ENCODE peak calls at places on chromosomes 13 and 19, in seven cellular contexts. X is AG04450, V is IMR-90, J is bronchial epithelial cell, N is astrocyte of the cerebellum, F is right lobe of liver, L is hepatocyte. K is an unnamed sample.

GRCh38 chr13:79810018-79810417 is 329.1 kb downstream of the NDFIP2 start:
- DNase-seq in L (no peak), J (no peak), V (no peak), N (no peak), F (no peak), X (no peak), K (no peak)

GRCh38 chr19:47305309-47305751 is 4.3 kb upstream of the C5AR1 start:
- DNase-seq in X (peak), V (peak), F (peak), L (peak), N (peak), J (peak), K (peak)

GRCh38 chr13:38602261-38602660 is 84.6 kb upstream of the FREM2 start:
- DNase-seq in F (no peak), X (no peak), L (no peak), J (peak), N (no peak), V (no peak), K (peak)

GRCh38 chr19:38425810-38426466 is at the start of gene RASGRP4:
- DNase-seq in J (no peak), L (no peak), X (no peak), N (no peak), V (no peak), F (peak), K (no peak)

GRCh38 chr13:42660367-42660965 is 86.5 kb downstream of the TNFSF11 start:
- DNase-seq in J (peak), X (no peak), N (peak), V (peak), F (no peak), L (no peak), K (peak)

GRCh38 chr19:38173324-38174041 is 50.5 kb downstream of the DPF1 start:
- DNase-seq in F (no peak), J (peak), X (no peak), V (peak), L (no peak), N (peak), K (peak)

GRCh38 chr13:36530861-36531590 is 98.7 kb downstream of the CCNA1 start:
- DNase-seq in N (no peak), J (no peak), L (no peak), V (no peak), F (no peak), X (no peak), K (no peak)

GRCh38 chr13:39684531-39685137 is 29.2 kb downstream of the COG6 start:
- DNase-seq in V (peak), L (peak), X (no peak), J (peak), F (no peak), N (peak), K (peak)

GRCh38 chr13:99265162-99265822 is 7.1 kb upstream of the GPR18 start:
- DNase-seq in L (no peak), F (no peak), N (no peak), V (no peak), J (no peak), X (no peak), K (no peak)

GRCh38 chr13:110300090-110300815 is 6.7 kb downstream of the COL4A1 start:
- DNase-seq in F (no peak), L (no peak), V (peak), J (no peak), X (no peak), N (no peak), K (peak)

GRCh38 chr13:29077051-29077813 is 257.1 kb downstream of the MTUS2 start:
- DNase-seq in V (no peak), L (no peak), X (no peak), J (no peak), F (no peak), N (no peak), K (no peak)

GRCh38 chr13:30053904-30054303 is 203.5 kb upstream of the UBL3 start:
- DNase-seq in X (no peak), V (no peak), J (no peak), F (no peak), L (no peak), N (no peak), K (no peak)

GRCh38 chr13:85969331-85969730 is 170.1 kb upstream of the SLITRK6 start:
- DNase-seq in V (no peak), L (no peak), F (no peak), J (no peak), X (no peak), N (no peak), K (no peak)

GRCh38 chr13:36154567-36155231 is 23.5 kb upstream of the DCLK1 start:
- DNase-seq in J (no peak), V (no peak), N (no peak), X (no peak), F (no peak), L (peak), K (no peak)

GRCh38 chr19:15563325-15563794 is 51.7 kb upstream of the CYP4F8 start:
- DNase-seq in L (no peak), V (no peak), X (no peak), N (no peak), F (peak), J (no peak), K (no peak)

GRCh38 chr19:46431824-46432223 is 3.1 kb upstream of the PNMA8C start:
- DNase-seq in L (no peak), V (no peak), X (no peak), F (no peak), N (no peak), J (no peak), K (no peak)

GRCh38 chr19:17244618-17245534 is 843 bp downstream of the NR2F6 start:
- DNase-seq in F (peak), X (no peak), L (peak), J (no peak), V (no peak), N (no peak), K (no peak)

GRCh38 chr19:36115453-36116343 is at the start of gene TBCB:
- DNase-seq in N (no peak), L (no peak), V (peak), J (no peak), F (peak), X (no peak), K (peak)

DNA sequence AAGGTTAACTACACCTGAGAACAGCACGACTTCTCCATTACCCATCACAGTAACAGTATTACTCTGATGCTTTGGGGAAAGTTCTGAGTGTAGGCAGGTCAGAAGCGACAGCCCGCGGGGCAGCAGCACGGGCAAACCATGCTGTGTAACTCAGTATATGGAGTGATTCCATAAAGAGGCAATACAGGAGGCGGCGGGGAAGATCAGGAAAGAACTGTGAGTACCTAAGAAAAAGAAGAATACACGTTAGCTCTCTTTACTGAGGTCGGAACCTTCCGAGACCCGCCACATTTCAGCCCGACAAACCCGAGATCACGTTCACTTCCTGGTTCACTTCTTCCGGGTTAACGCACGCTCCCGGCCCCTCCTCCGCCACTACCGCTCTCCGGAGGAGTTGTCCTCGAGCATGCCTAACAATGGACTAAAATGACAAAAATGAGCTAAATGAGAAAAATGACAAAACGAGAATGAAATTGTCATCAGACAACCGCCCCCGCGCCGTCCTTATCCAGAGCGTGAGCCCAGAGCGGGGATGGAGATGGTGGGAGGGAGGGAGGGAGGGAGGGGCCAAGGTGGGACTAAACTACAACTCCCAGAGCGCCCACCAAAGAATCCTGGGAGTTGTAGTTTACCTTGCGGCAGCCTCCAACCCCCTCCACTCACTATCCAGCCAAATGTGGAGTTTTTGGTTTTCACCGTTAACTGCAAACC is at the start of gene MTRF1:
- DNase-seq in L (peak), F (peak), N (peak), X (peak), V (peak), J (peak), K (peak)
- H3K4me3 ChIP-seq in L (peak), F (peak), N (peak), X (peak), V (peak), J (peak), K (peak)

GRCh38 chr19:10830370-10830769 is 5.6 kb downstream of the TMED1 start:
- DNase-seq in N (no peak), F (no peak), L (no peak), V (no peak), J (no peak), X (no peak), K (no peak)

GRCh38 chr19:10830941-10831779 is 4.9 kb downstream of the TMED1 start:
- DNase-seq in V (no peak), J (no peak), F (no peak), L (no peak), X (no peak), N (no peak), K (no peak)

GRCh38 chr19:10829967-10830366 is 6.0 kb downstream of the TMED1 start:
- DNase-seq in L (no peak), F (no peak), V (no peak), N (no peak), X (no peak), J (no peak), K (no peak)

GRCh38 chr19:10826846-10827245 is 9.2 kb downstream of the TMED1 start:
- DNase-seq in L (no peak), F (no peak), N (no peak), X (no peak), J (no peak), V (no peak), K (no peak)

DNA sequence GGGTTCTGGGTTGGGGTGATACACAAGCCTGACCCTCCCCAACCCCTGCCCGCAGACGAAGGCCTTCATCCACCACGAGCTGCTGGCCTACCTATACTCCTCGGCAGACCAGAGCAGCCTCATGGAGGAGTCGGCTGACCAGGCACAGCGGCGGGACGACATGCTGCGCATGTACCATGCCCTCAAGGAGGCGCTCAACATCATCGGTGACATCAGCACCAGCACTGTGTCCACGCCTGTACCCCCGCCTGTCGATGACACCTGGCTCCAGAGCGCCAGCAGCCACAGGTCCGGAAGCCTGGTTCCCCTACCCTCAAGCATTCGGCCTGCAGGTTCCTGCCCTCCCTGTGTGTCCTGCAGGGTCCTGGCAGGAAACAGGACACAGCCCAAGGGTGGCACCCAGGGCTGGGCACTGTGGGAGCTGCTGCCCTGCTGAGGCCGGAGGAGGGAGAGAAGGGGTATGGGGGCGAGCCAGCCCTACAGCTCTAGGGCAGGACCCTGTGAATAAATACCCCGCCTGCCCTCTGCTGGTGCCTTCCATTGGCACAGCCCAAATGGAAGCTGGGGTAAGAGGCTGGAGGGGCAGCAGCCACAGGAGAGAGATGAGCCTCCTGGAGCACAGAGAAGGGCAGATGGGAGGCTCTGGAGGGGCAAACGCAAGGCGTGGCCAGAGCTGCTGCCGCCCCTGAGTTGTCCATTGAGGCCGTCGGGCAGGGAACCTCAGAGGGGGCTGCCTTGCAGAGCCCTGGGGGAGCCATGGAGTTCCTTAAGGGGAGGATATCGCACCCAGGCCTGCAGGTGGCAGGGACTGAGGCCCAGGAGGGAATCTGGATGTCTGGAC is 6.8 kb downstream of the TMED1 start:
- DNase-seq in L (no peak), F (peak), N (no peak), J (no peak), X (no peak), V (no peak), K (no peak)
- TF ChIP-seq CTCF in L (no peak), F (no peak), N (peak), J (no peak), X (peak), V (no peak), K (peak)

GRCh38 chr19:49415102-49415809 is 8.0 kb downstream of the PTH2 start:
- DNase-seq in N (no peak), J (no peak), L (no peak), F (no peak), V (no peak), X (no peak), K (peak)

GRCh38 chr19:49415810-49416200 is 7.4 kb downstream of the PTH2 start:
- DNase-seq in N (no peak), V (no peak), L (no peak), X (no peak), J (no peak), F (no peak), K (no peak)

GRCh38 chr19:49411681-49412321 is 11.4 kb downstream of the PTH2 start:
- DNase-seq in L (no peak), X (no peak), J (no peak), F (no peak), V (no peak), N (no peak), K (no peak)

GRCh38 chr19:49413348-49413747 is 9.9 kb downstream of the PTH2 start:
- DNase-seq in X (no peak), V (peak), F (no peak), L (no peak), N (no peak), J (no peak), K (peak)

GRCh38 chr19:49414256-49414655 is 9.0 kb downstream of the PTH2 start:
- DNase-seq in X (no peak), V (no peak), N (no peak), L (no peak), J (no peak), F (no peak), K (no peak)
- H3K4me3 ChIP-seq in X (no peak), V (no peak), N (no peak), L (no peak), J (no peak), F (no peak), K (no peak)

GRCh38 chr19:19385131-19385899 is 20.2 kb upstream of the GATAD2A start:
- DNase-seq in L (peak), N (peak), V (peak), X (peak), F (peak), J (peak), K (peak)
- TF ChIP-seq CTCF in L (no peak), N (no peak), V (peak), X (peak), F (peak), J (peak), K (no peak)

GRCh38 chr19:42441047-42441440 is 1.7 kb downstream of the CXCL17 start:
- DNase-seq in X (no peak), V (no peak), J (peak), F (no peak), N (no peak), L (peak), K (no peak)

GRCh38 chr19:42436006-42436405 is 6.7 kb downstream of the CXCL17 start:
- DNase-seq in L (no peak), F (no peak), X (no peak), N (no peak), J (no peak), V (no peak), K (peak)

GRCh38 chr19:42442833-42443232 is at the start of gene CXCL17:
- DNase-seq in L (no peak), X (no peak), J (peak), V (no peak), N (no peak), F (no peak), K (no peak)

GRCh38 chr19:42443944-42444398 is 1.2 kb upstream of the CXCL17 start:
- DNase-seq in N (no peak), J (no peak), X (no peak), F (no peak), V (no peak), L (peak), K (no peak)

DNA sequence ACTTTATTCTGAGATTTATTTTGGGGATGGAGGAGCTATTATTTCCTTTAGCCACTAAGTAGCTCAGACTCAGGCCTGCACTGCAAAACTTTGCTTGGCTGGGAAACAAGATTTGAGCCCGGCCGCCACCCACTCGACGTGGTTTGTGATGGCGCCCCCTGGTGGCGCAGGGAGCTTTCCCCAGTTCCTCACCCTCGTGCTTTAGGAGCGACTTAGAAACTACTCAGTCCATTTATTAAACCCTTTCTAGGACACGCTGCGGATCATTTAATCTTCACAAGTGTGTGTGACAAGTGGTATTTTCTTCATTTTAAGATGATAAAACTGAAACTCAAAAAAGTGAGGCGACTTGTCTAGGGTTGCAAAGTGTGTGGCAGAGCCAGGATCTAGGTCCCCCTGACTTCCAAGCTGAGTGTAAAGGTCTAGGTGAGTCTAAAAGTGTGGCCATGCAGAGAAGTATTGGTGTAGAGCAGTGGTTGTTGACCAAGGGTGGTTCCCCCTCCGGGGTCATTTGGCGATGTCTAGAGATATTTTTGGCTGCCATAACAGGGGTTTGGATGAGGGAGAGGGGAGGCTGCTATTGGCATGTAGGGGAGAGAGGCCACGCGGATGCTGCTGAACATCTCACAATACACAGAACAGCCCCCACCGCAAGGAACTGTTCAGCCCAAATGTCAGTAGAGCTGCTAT is 2.2 kb downstream of the CXCL17 start:
- DNase-seq in X (peak), N (peak), V (peak), J (peak), F (peak), L (peak), K (peak)
- H3K4me3 ChIP-seq in X (no peak), N (no peak), V (no peak), J (no peak), F (no peak), L (no peak), K (no peak)

K was measured in fibroblast of mammary gland.